ENCODE peak calls at places on chromosomes 16 and 17, in nine cellular contexts. J, S, K, P, G, Y, T, Z and X are unnamed samples.

GRCh38 chr17:34076743-34077631 is 178.1 kb upstream of the CCL2 start:
- DNase-seq in S (no peak), Y (no peak), Z (no peak), P (no peak), K (no peak), T (no peak), G (no peak), J (no peak), X (no peak)

GRCh38 chr17:8922451-8922850 is 43.1 kb downstream of the PIK3R5 start:
- DNase-seq in Y (peak; percentile 99), K (no peak), P (no peak), T (no peak), G (no peak), J (no peak), Z (no peak), S (no peak), X (no peak)

GRCh38 chr17:74448774-74449173 is 16.9 kb downstream of the GPRC5C start:
- DNase-seq in J (no peak), G (no peak), P (no peak), Z (peak; percentile 65), T (no peak), K (no peak), S (no peak), Y (no peak), X (no peak)

GRCh38 chr17:30922235-30922993 is 669 bp downstream of the ADAP2 start:
- DNase-seq in J (peak; percentile 29), Z (no peak), G (no peak), Y (no peak), S (no peak), T (no peak), P (no peak), K (peak; percentile 35), X (no peak)

GRCh38 chr16:79642652-79643051 is 42.1 kb upstream of the MAF start:
- DNase-seq in T (no peak), G (no peak), P (no peak), S (no peak), Y (no peak), K (no peak), J (no peak), Z (no peak), X (no peak)

GRCh38 chr17:76254275-76254674 is 10.9 kb upstream of the UBALD2 start:
- DNase-seq in P (no peak), S (no peak), K (no peak), G (peak; percentile 7), Z (no peak), Y (no peak), J (no peak), T (no peak), X (no peak)

GRCh38 chr17:2155482-2156051 is 100.7 kb downstream of the HIC1 start:
- DNase-seq in Y (no peak), K (no peak), Z (no peak), T (no peak), G (no peak), J (no peak), S (no peak), P (no peak), X (no peak)

GRCh38 chr17:58330997-58331814 is 2.6 kb upstream of the TSPOAP1 start:
- DNase-seq in T (no peak), J (peak; percentile 60), G (peak; percentile 30), Z (no peak), S (no peak), P (peak; percentile 52), K (peak; percentile 77), Y (no peak), X (no peak)

GRCh38 chr17:73394523-73395450 is 83.0 kb upstream of the CDC42EP4 start:
- DNase-seq in Z (no peak), Y (no peak), K (no peak), J (no peak), T (no peak), G (no peak), P (no peak), S (no peak), X (no peak)

GRCh38 chr17:4944554-4945175 is 3.7 kb downstream of the PFN1 start:
- DNase-seq in K (no peak), P (no peak), Y (no peak), G (no peak), J (no peak), T (no peak), Z (no peak), S (no peak), X (no peak)

GRCh38 chr16:49836668-49837067 is 19.2 kb downstream of the ZNF423 start:
- DNase-seq in T (no peak), G (no peak), Y (no peak), P (no peak), Z (no peak), S (no peak), K (no peak), J (no peak), X (no peak)

GRCh38 chr16:49833796-49834195 is 22.1 kb downstream of the ZNF423 start:
- DNase-seq in T (peak; percentile 35), Y (no peak), G (no peak), J (no peak), S (no peak), Z (no peak), K (no peak), P (no peak), X (no peak)

GRCh38 chr16:49834496-49835009 is 21.4 kb downstream of the ZNF423 start:
- DNase-seq in K (no peak), Y (no peak), T (peak; percentile 80), P (no peak), Z (no peak), J (no peak), S (no peak), G (peak; percentile 82), X (no peak)

GRCh38 chr16:49836218-49836617 is 19.7 kb downstream of the ZNF423 start:
- DNase-seq in Z (no peak), G (no peak), K (no peak), Y (no peak), S (no peak), T (no peak), P (no peak), J (no peak), X (no peak)

GRCh38 chr16:49835116-49835880 is 20.6 kb downstream of the ZNF423 start:
- DNase-seq in S (no peak), G (no peak), J (no peak), Z (no peak), Y (no peak), K (no peak), T (peak; percentile 50), P (no peak), X (no peak)
- H3K4me1 ChIP-seq in S (peaks cover 40% of the 10 kb centered on the region), G (peaks cover 55% of the 10 kb centered on the region), J (no peaks in the 10 kb centered on the region), Z (peaks cover 59% of the 10 kb centered on the region), Y (no peaks in the 10 kb centered on the region), K (peaks cover 26% of the 10 kb centered on the region), T (no peaks in the 10 kb centered on the region), P (no peaks in the 10 kb centered on the region), X (no peaks in the 10 kb centered on the region)

DNA sequence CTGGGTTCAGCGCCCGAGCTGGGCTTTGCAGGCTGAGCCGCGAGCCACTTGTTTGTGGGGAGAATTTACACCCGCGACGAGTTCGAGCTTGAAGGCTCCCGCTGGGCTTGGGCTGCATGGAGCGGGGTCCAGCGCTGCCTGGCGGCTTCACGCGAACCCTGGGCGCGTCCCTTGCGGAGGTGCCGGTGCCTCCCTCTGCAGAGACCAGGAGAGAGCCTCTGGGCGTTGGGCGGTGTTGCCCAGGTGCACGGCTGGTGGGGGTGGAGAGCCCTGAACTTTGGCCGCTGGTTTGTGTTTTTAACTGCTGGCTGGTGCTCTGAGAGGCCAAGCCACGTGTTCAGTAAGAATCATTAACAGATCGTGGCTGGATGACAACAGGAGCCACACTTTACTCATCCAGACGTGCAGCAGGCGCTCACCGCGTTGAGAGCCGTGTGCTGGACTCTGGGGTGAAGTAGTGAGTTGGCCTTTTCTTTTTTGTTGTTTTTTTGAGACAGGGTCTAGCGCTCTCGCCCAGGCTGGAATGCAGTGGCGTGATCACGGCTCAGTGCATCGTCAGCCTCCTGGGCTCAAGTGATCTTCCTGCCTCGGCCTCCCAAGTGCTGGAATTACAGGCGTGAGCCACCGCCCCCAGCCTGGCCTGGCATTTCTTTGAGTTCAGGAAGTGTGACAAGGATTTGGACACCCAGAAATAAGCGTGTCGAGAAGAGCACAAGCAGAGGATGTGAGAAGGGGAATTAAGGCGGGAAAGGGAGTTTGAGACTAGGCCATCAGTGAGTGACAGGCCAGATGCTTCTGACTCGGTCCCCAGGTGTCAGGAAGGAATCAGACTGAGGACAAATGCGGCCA is 827 bp downstream of the CDK10 start:
- DNase-seq in S (no peak), K (no peak), Z (peak; percentile 77), P (peak; percentile 97), G (no peak), J (peak; percentile 83), Y (peak; percentile 67), T (no peak), X (no peak)
- H3K27me3 ChIP-seq in S (no peaks in the 10 kb centered on the region), K (no peaks in the 10 kb centered on the region), Z (no peaks in the 10 kb centered on the region), P (no peaks in the 10 kb centered on the region), G (no peaks in the 10 kb centered on the region), J (no peaks in the 10 kb centered on the region), Y (no peaks in the 10 kb centered on the region), T (no peaks in the 10 kb centered on the region), X (no peaks in the 10 kb centered on the region)

GRCh38 chr16:82736161-82736697 is 109.5 kb downstream of the CDH13 start:
- DNase-seq in T (no peak), K (no peak), S (no peak), Z (no peak), J (no peak), G (no peak), Y (no peak), P (no peak), X (no peak)
- H3K4me3 ChIP-seq in T (no peak overlapping the region), K (no peak overlapping the region), S (no peak overlapping the region), Z (no peak overlapping the region), J (no peak overlapping the region), G (no peak overlapping the region), Y (no peak overlapping the region), P (no peak overlapping the region), X (no peak overlapping the region)

DNA sequence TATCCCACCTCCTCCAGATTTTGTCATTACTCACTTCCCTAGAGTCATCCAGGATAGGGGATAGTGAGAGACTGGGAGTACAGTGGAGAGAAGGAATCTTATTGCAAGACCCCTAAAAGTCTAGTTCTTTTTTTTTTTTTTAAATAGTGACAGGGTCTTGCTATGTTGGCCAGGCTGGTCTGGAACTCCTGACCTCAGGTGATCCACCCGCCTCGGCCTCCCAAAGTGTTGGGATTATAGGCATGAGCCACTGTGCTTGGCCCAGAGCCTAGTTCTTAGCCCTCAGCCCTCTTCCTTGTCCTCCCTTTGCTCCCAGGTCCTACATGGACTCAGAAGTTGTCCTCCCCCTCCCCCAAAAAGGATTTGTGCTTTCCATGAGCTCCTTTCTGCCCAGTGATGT is 2.7 kb upstream of the CHRNB1 start:
- DNase-seq in S (no peak), J (no peak), G (no peak), Z (no peak), Y (no peak), P (no peak), T (no peak), K (no peak), X (no peak)
- H3K4me1 ChIP-seq in S (peaks cover 31% of the 10 kb centered on the region), J (peaks cover 28% of the 10 kb centered on the region), G (peaks cover 28% of the 10 kb centered on the region), Z (peaks cover 71% of the 10 kb centered on the region), Y (peaks cover 18% of the 10 kb centered on the region), P (no peaks in the 10 kb centered on the region), T (no peaks in the 10 kb centered on the region), K (peaks cover 55% of the 10 kb centered on the region), X (peaks cover 54% of the 10 kb centered on the region)